ENCODE peak calls at places on chromosomes 6 and 20, in four cellular contexts. I, W, K and Z are unnamed samples.

GRCh38 chr6:106369739-106370138 is 9.2 kb downstream of the CRYBG1 start:
- DNase-seq in W (no peak), I (no peak), K (no peak), Z (no peak)

GRCh38 chr6:71510057-71510713 is 221.6 kb downstream of the OGFRL1 start:
- DNase-seq in I (no peak), K (no peak), W (no peak), Z (no peak)

GRCh38 chr20:44093249-44093582 is 93.8 kb downstream of the JPH2 start:
- DNase-seq in W (no peak), I (no peak), K (no peak), Z (no peak)

GRCh38 chr20:62168890-62169435 is 13.9 kb upstream of the MTG2 start:
- DNase-seq in K (no peak), I (no peak), W (no peak), Z (no peak)

GRCh38 chr20:62307226-62308101 is 4.7 kb downstream of the ADRM1 start:
- DNase-seq in K (no peak), I (no peak), W (no peak), Z (no peak)

GRCh38 chr6:37943436-37944058 is 124.0 kb downstream of the ZFAND3 start:
- DNase-seq in W (no peak), K (no peak), I (no peak), Z (no peak)

GRCh38 chr20:43799150-43799711 is 72.4 kb upstream of the GTSF1L start:
- DNase-seq in I (no peak), K (no peak), W (no peak), Z (no peak)

GRCh38 chr6:70277480-70277879 is 25.4 kb downstream of the COL9A1 start:
- DNase-seq in K (no peak), W (no peak), I (no peak), Z (no peak)

DNA sequence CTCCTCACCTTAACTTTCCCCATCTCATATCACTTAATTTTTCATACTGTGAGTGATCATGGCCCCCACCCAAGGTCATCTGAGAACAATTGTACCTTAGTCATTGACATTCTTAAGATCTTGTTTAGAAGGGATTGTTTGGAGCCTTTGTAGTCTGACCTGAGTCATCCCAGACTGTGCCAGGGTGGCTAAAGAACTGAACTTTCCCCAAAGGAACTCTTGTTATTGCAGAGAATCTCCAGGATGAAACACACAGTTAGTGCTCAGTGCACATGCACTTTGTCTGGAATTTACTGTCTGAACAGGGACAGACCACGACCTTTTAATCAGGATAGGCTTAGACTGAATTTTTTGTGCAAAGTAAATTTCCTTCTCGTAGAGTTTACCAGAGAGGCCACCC is 112.6 kb upstream of the CCN2 start:
- DNase-seq in W (no peak), I (no peak), K (no peak), Z (no peak)
- TF ChIP-seq SPI1 in W (no peak), I (no peak), K (no peak), Z (no peak)

GRCh38 chr6:140043762-140044378 is 669.4 kb upstream of the CITED2 start:
- DNase-seq in I (no peak), K (no peak), W (no peak), Z (no peak)
- TF ChIP-seq POLR2AphosphoS5 in I (no peak), K (no peak), W (no peak), Z (no peak)

GRCh38 chr6:82413868-82414267 is 50.3 kb downstream of the TPBG start:
- DNase-seq in I (no peak), K (no peak), W (no peak), Z (no peak)

GRCh38 chr6:82410151-82410621 is 46.6 kb downstream of the TPBG start:
- DNase-seq in K (no peak), I (no peak), W (no peak), Z (no peak)

DNA sequence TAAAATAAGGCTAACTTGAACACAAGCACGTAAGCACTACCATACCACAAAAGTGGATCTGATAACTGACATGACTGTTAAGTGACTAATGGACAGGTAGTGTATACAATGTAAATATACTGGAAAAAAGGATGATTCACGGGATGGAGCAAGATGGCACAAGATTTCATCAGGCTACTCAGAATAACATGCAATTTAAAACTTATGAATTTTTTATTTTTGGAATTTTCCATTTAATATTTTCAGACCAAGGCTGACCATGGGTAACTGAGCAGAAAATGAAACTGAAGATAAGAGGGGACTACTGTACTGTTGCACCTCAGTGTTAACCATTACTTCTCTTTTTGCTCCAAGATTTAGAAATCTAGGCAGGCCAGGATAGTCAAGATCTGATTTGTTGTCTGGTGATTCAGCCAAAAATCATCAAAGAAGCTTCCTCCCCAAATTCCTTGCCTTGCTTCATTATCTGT is 45.4 kb downstream of the TPBG start:
- DNase-seq in W (no peak), I (no peak), K (no peak), Z (no peak)
- TF ChIP-seq SPI1 in W (no peak), I (no peak), K (no peak), Z (no peak)

GRCh38 chr6:7911345-7911725 is 747 bp upstream of the TXNDC5 start:
- DNase-seq in K (no peak), W (no peak), I (no peak), Z (no peak)

GRCh38 chr6:7910654-7911344 is at the start of gene TXNDC5:
- DNase-seq in W (no peak), K (peak; percentile 49), I (peak; percentile 87), Z (peak; percentile 76)

GRCh38 chr6:7912024-7912423 is 1.4 kb upstream of the TXNDC5 start:
- DNase-seq in W (no peak), K (no peak), I (no peak), Z (no peak)

GRCh38 chr6:7910298-7910653 is 312 bp downstream of the TXNDC5 start:
- DNase-seq in I (no peak), W (no peak), K (peak; percentile 50), Z (peak; percentile 41)

DNA sequence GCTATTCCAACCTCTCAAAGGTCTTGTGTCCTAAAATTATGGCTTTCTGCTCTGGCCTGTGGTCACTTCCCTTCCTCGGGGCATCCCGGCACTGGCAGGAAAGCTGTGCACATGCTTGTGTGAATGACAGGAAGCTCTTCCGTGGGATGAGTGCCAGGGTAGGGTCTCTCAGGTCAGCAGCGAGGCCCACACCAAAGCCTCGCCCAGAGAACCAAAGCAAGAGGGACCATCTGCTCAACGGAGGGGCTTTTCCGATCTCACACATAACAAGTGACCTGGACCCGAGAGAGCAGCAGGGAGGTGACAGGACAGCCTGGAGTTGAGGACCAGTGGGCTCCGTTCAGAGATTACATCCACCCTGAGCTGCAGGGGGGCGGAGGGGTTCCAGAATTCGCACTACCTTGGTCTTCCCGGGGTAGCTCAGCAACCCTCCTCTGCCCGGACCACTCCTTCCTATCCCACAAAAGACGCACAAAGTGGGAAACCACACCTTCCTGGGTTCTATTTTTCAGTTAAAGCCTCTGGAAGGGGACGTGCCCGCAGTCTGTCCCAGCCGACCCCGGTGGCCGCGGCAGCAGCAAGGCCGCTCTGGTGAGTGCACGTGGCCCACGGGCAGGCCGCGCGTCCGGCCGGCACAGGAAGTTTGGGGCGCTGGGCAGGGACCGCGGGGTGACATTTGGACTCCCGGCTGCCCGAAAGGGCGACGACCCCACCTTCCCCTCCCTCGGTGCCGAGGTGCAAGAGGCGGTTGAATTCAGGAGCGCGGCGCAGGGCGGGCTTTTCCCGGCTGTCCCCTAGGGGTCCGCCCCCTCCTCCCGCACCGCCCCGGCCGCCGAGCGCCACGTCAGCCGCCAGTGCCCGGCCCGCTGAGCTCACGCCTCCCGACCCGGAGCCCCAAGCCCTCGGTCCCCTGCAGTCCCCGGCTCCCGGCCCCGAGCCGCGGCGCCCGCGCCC is 988 bp downstream of the TXNDC5 start:
- DNase-seq in W (no peak), K (no peak), I (peak; percentile 78), Z (peak; percentile 53)
- TF ChIP-seq POLR2AphosphoS5 in W (no peak), K (peak; percentile 29), I (no peak), Z (no peak)

GRCh38 chr20:10637062-10637559 is 36.7 kb downstream of the JAG1 start:
- DNase-seq in K (no peak), I (no peak), W (no peak), Z (no peak)

GRCh38 chr20:10639762-10640556 is 33.8 kb downstream of the JAG1 start:
- DNase-seq in W (no peak), I (no peak), K (no peak), Z (no peak)

GRCh38 chr20:10637563-10637962 is 36.2 kb downstream of the JAG1 start:
- DNase-seq in I (no peak), K (no peak), W (no peak), Z (no peak)

GRCh38 chr20:10640897-10641296 is 32.9 kb downstream of the JAG1 start:
- DNase-seq in W (no peak), K (no peak), I (no peak), Z (no peak)

DNA sequence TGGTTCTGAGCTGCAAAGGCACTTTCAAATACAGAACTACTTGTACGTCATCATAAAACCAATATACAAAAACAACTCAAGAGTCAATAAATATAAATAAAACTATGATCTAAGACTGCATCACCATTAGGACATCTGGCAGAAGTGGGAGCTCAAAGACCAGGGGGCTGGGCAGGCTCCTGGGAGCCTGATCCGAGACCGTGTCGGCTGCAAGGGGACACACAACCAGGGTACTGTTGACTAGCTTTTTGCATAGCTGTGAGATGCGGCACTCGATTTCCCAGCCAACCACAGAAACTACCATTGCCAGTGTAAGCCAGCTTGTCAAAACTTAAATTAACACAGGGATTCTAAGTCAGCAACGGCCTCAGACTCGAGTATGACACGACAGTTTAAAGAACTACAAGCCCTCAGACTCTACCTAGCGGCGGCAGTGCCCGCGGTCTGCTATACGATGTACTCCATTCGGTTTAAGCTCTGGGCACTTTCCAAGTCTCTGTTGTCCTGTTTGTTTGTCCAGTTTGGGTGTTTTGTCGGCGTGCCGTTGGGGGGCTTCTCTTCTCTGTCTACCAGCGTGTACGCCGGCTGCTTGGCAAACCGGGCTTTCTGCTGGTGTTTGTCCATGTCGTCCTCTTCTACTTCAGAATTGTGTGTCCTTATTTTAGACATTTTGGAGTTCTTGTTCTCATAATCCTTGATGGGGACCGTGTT is 34.6 kb downstream of the JAG1 start:
- DNase-seq in W (no peak), I (no peak), K (no peak), Z (no peak)
- TF ChIP-seq SPI1 in W (no peak), I (no peak), K (no peak), Z (no peak)

DNA sequence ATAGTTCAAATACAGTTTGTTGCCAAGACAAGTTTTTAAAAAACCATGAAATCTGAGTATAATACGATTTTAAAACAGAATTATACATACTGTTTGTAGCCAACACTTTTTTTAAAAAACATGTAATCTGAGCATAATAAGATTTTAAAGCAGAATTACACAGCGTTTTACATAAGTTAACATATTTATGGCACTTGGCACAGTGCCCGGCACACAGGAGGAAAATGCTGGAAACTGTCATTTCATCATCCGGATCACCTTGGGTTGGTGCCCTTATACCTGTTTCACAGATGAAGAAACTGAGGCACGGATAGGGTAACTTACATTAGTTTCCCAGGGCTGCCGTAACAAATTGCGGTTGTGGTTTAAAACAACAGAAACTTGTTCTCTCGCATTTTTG is 193.0 kb downstream of the BMP7 start:
- DNase-seq in W (no peak), I (no peak), K (no peak), Z (no peak)
- TF ChIP-seq POLR2AphosphoS5 in W (no peak), I (no peak), K (no peak), Z (no peak)

DNA sequence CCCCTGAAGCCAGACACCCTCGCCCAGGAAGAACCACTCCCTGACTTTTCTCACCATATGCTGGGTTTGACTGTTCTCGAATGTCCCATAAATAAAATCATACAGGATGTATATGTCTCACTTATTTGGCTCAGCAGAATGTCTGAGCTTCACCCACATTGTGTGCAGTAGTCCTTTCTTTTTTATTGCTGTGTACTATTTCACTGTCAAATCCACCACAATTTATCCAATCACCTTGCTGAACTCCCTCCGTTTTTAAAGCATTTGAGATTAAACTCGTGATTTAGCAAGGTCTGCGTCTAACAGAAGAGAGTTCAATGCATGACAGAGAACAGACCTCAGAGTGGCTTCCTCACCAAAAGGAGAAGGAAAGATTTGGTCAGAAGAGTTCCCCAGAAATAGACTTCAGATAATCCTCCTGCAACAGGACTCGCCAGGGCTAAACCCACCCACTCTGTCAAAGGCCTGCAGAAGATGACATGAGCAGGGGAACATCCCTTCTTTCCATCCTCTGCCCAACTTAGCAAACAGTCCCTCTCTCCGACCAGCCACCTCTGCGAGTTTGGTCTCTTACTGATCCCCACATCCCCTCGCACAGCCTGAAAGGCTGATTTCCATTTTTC is 7.6 kb downstream of the NFATC2 start:
- DNase-seq in W (no peak), K (no peak), I (no peak), Z (no peak)
- TF ChIP-seq SPI1 in W (no peak), K (peak; percentile 55), I (no peak), Z (no peak)

GRCh38 chr6:109197061-109197460 is 101.8 kb downstream of the CEP57L1 start:
- DNase-seq in W (no peak), K (no peak), I (no peak), Z (no peak)
- TF ChIP-seq POLR2AphosphoS5 in W (no peak), K (no peak), I (no peak), Z (no peak)